ENCODE peak calls at places on chromosomes 7 and 10, in four cellular contexts. T is coronary artery, G is cardiac muscle cell, I is fibroblast of villous mesenchyme. Z is an unnamed sample.

GRCh38 chr7:76303829-76304505 is 1.5 kb downstream of the HSPB1 start:
- DNase-seq in T (peak; percentile 72), G (no peak), I (peak; percentile 52), Z (no peak)

GRCh38 chr10:131982796-131983195 is 1.1 kb upstream of the BNIP3 start:
- DNase-seq in T (no peak), G (no peak), I (no peak), Z (no peak)

GRCh38 chr7:143129051-143129450 is 2.8 kb upstream of the PIP start:
- DNase-seq in T (no peak), G (no peak), I (no peak), Z (no peak)

GRCh38 chr7:131878777-131879176 is 322.3 kb upstream of the PODXL start:
- DNase-seq in T (no peak), G (no peak), I (no peak), Z (no peak)

GRCh38 chr7:88842217-88842616 is 46.7 kb upstream of the TEX47 start:
- DNase-seq in T (no peak), G (no peak), I (no peak), Z (no peak)

GRCh38 chr7:44608916-44609648 is 2.7 kb downstream of the OGDH start:
- DNase-seq in T (peak; percentile 69), G (no peak), I (peak; percentile 85), Z (peak; percentile 82)

GRCh38 chr10:77417806-77418205 is 219.8 kb downstream of the KCNMA1 start:
- DNase-seq in T (peak; percentile 88), G (no peak), I (no peak), Z (no peak)

GRCh38 chr7:90119178-90119971 is 34.9 kb upstream of the STEAP1 start:
- DNase-seq in T (no peak), G (peak; percentile 31), I (no peak), Z (no peak)

GRCh38 chr10:63910806-63911205 is 389.6 kb downstream of the REEP3 start:
- DNase-seq in T (no peak), G (no peak), I (no peak), Z (no peak)

GRCh38 chr10:129741280-129741977 is 222.6 kb downstream of the EBF3 start:
- DNase-seq in T (peak; percentile 50), G (no peak), I (no peak), Z (no peak)

GRCh38 chr10:88158506-88159123 is 295.2 kb downstream of the PTEN start:
- DNase-seq in T (no peak), G (no peak), I (peak; percentile 55), Z (no peak)

GRCh38 chr10:118667732-118668131 is 72.3 kb upstream of the PRLHR start:
- DNase-seq in T (no peak), G (no peak), I (no peak), Z (no peak)

GRCh38 chr7:94182066-94182465 is 177.9 kb upstream of the BET1 start:
- DNase-seq in T (no peak), G (no peak), I (peak; percentile 79), Z (peak; percentile 77)

GRCh38 chr7:157853789-157854065 is 516.9 kb downstream of the DNAJB6 start:
- DNase-seq in T (no peak), G (no peak), I (no peak), Z (no peak)

GRCh38 chr10:79224992-79225391 is 122.3 kb upstream of the PPIF start:
- DNase-seq in T (no peak), G (no peak), I (no peak), Z (no peak)

Z was measured in fibroblast of the aortic adventitia.